ENCODE peak calls at places on chromosomes 12 and 14, in eight cellular contexts. One of them, this sample, is unnamed.
A peak's percentile ranks its signal among the peaks of the same experiment; 100 is the strongest.

GRCh38 chr12:62291888-62292760 is 31.9 kb downstream of the USP15 start:
- DNase-seq in NCI-H1930: no peak
- DNase-seq in stimulated activated CD8-positive, alpha-beta memory T cell treated with anti-CD3 and anti-CD28 coated beads, Interleukin-15, amount 100 ng/mL, for 24 hours: no peak
- DNase-seq in H9: no peak
- DNase-seq in effector memory CD8-positive, alpha-beta T cell: no peak
- DNase-seq in AG09309: no peak
- DNase-seq in lower leg skin: no peak
- DNase-seq in Kasumi-1: no peak
- DNase-seq in this sample: no peak

GRCh38 chr14:100031506-100032281 is 33.5 kb upstream of the EVL start:
- DNase-seq in lower leg skin: no peak
- DNase-seq in NCI-H1930: no peak
- DNase-seq in Kasumi-1: peak; percentile 17
- DNase-seq in AG09309: peak; percentile 96
- DNase-seq in stimulated activated CD8-positive, alpha-beta memory T cell treated with anti-CD3 and anti-CD28 coated beads, Interleukin-15, amount 100 ng/mL, for 24 hours: no peak
- DNase-seq in H9: no peak
- DNase-seq in effector memory CD8-positive, alpha-beta T cell: no peak
- DNase-seq in this sample: no peak

GRCh38 chr12:107129315-107129930 is 36.1 kb upstream of the CRY1 start:
- DNase-seq in lower leg skin: no peak
- DNase-seq in Kasumi-1: no peak
- DNase-seq in effector memory CD8-positive, alpha-beta T cell: no peak
- DNase-seq in AG09309: no peak
- DNase-seq in NCI-H1930: peak; percentile 55
- DNase-seq in H9: no peak
- DNase-seq in stimulated activated CD8-positive, alpha-beta memory T cell treated with anti-CD3 and anti-CD28 coated beads, Interleukin-15, amount 100 ng/mL, for 24 hours: no peak
- DNase-seq in this sample: no peak

GRCh38 chr14:75831971-75832370 is 149.8 kb downstream of the TGFB3 start:
- DNase-seq in Kasumi-1: no peak
- DNase-seq in NCI-H1930: peak; percentile 67
- DNase-seq in AG09309: no peak
- DNase-seq in effector memory CD8-positive, alpha-beta T cell: no peak
- DNase-seq in H9: no peak
- DNase-seq in stimulated activated CD8-positive, alpha-beta memory T cell treated with anti-CD3 and anti-CD28 coated beads, Interleukin-15, amount 100 ng/mL, for 24 hours: no peak
- DNase-seq in lower leg skin: no peak
- DNase-seq in this sample: no peak

GRCh38 chr14:24392327-24393098 is 6.3 kb upstream of the NYNRIN start:
- DNase-seq in lower leg skin: no peak
- DNase-seq in NCI-H1930: no peak
- DNase-seq in Kasumi-1: no peak
- DNase-seq in AG09309: no peak
- DNase-seq in stimulated activated CD8-positive, alpha-beta memory T cell treated with anti-CD3 and anti-CD28 coated beads, Interleukin-15, amount 100 ng/mL, for 24 hours: no peak
- DNase-seq in effector memory CD8-positive, alpha-beta T cell: no peak
- DNase-seq in H9: no peak
- DNase-seq in this sample: no peak

GRCh38 chr14:50335389-50335788 is 23.3 kb downstream of the DMAC2L start:
- DNase-seq in stimulated activated CD8-positive, alpha-beta memory T cell treated with anti-CD3 and anti-CD28 coated beads, Interleukin-15, amount 100 ng/mL, for 24 hours: no peak
- DNase-seq in NCI-H1930: peak; percentile 3
- DNase-seq in lower leg skin: peak; percentile 88
- DNase-seq in effector memory CD8-positive, alpha-beta T cell: no peak
- DNase-seq in H9: peak; percentile 65
- DNase-seq in AG09309: no peak
- DNase-seq in Kasumi-1: no peak
- DNase-seq in this sample: no peak

GRCh38 chr14:34051966-34052657 is 101.2 kb upstream of the EGLN3 start:
- DNase-seq in effector memory CD8-positive, alpha-beta T cell: no peak
- DNase-seq in lower leg skin: no peak
- DNase-seq in AG09309: peak; percentile 49
- DNase-seq in H9: no peak
- DNase-seq in NCI-H1930: no peak
- DNase-seq in stimulated activated CD8-positive, alpha-beta memory T cell treated with anti-CD3 and anti-CD28 coated beads, Interleukin-15, amount 100 ng/mL, for 24 hours: no peak
- DNase-seq in Kasumi-1: no peak
- DNase-seq in this sample: no peak

GRCh38 chr12:58801986-58802385 is 118.3 kb downstream of the LRIG3 start:
- DNase-seq in Kasumi-1: no peak
- DNase-seq in stimulated activated CD8-positive, alpha-beta memory T cell treated with anti-CD3 and anti-CD28 coated beads, Interleukin-15, amount 100 ng/mL, for 24 hours: no peak
- DNase-seq in NCI-H1930: no peak
- DNase-seq in lower leg skin: no peak
- DNase-seq in effector memory CD8-positive, alpha-beta T cell: no peak
- DNase-seq in H9: no peak
- DNase-seq in AG09309: no peak
- DNase-seq in this sample: no peak

GRCh38 chr14:47921133-47921532 is 245.7 kb upstream of the MDGA2 start:
- DNase-seq in H9: no peak
- DNase-seq in lower leg skin: no peak
- DNase-seq in effector memory CD8-positive, alpha-beta T cell: no peak
- DNase-seq in Kasumi-1: no peak
- DNase-seq in stimulated activated CD8-positive, alpha-beta memory T cell treated with anti-CD3 and anti-CD28 coated beads, Interleukin-15, amount 100 ng/mL, for 24 hours: no peak
- DNase-seq in NCI-H1930: no peak
- DNase-seq in AG09309: no peak
- DNase-seq in this sample: no peak

GRCh38 chr14:79516009-79516408 is 695.3 kb downstream of the DIO2 start:
- DNase-seq in AG09309: no peak
- DNase-seq in Kasumi-1: no peak
- DNase-seq in effector memory CD8-positive, alpha-beta T cell: no peak
- DNase-seq in NCI-H1930: no peak
- DNase-seq in H9: peak; percentile 47
- DNase-seq in lower leg skin: no peak
- DNase-seq in stimulated activated CD8-positive, alpha-beta memory T cell treated with anti-CD3 and anti-CD28 coated beads, Interleukin-15, amount 100 ng/mL, for 24 hours: no peak
- DNase-seq in this sample: no peak

GRCh38 chr14:28754209-28754985 is 12.2 kb upstream of the FOXG1 start:
- DNase-seq in H9: peak; percentile 35
- DNase-seq in stimulated activated CD8-positive, alpha-beta memory T cell treated with anti-CD3 and anti-CD28 coated beads, Interleukin-15, amount 100 ng/mL, for 24 hours: no peak
- DNase-seq in effector memory CD8-positive, alpha-beta T cell: no peak
- DNase-seq in NCI-H1930: peak; percentile 32
- DNase-seq in Kasumi-1: peak; percentile 44
- DNase-seq in AG09309: no peak
- DNase-seq in lower leg skin: no peak
- DNase-seq in this sample: no peak

GRCh38 chr12:6644903-6645302 is 2.3 kb downstream of the ACRBP start:
- DNase-seq in Kasumi-1: no peak
- DNase-seq in NCI-H1930: no peak
- DNase-seq in effector memory CD8-positive, alpha-beta T cell: no peak
- DNase-seq in AG09309: no peak
- DNase-seq in lower leg skin: no peak
- DNase-seq in H9: peak; percentile 63
- DNase-seq in stimulated activated CD8-positive, alpha-beta memory T cell treated with anti-CD3 and anti-CD28 coated beads, Interleukin-15, amount 100 ng/mL, for 24 hours: no peak
- DNase-seq in this sample: no peak

GRCh38 chr12:54164402-54165145 is 24.2 kb downstream of the SMUG1 start:
- DNase-seq in stimulated activated CD8-positive, alpha-beta memory T cell treated with anti-CD3 and anti-CD28 coated beads, Interleukin-15, amount 100 ng/mL, for 24 hours: no peak
- DNase-seq in Kasumi-1: no peak
- DNase-seq in H9: peak; percentile 64
- DNase-seq in effector memory CD8-positive, alpha-beta T cell: no peak
- DNase-seq in NCI-H1930: no peak
- DNase-seq in lower leg skin: no peak
- DNase-seq in AG09309: no peak
- DNase-seq in this sample: no peak

GRCh38 chr12:104381721-104382480 is 74.8 kb upstream of the CHST11 start:
- DNase-seq in effector memory CD8-positive, alpha-beta T cell: peak; percentile 85
- DNase-seq in Kasumi-1: peak; percentile 76
- DNase-seq in NCI-H1930: peak; percentile 68
- DNase-seq in stimulated activated CD8-positive, alpha-beta memory T cell treated with anti-CD3 and anti-CD28 coated beads, Interleukin-15, amount 100 ng/mL, for 24 hours: peak; percentile 58
- DNase-seq in lower leg skin: peak; percentile 96
- DNase-seq in H9: peak; percentile 93
- DNase-seq in AG09309: no peak
- DNase-seq in this sample: peak; percentile 83

GRCh38 chr12:51926064-51926632 is 18.8 kb downstream of the ACVRL1 start:
- DNase-seq in Kasumi-1: no peak
- DNase-seq in lower leg skin: peak; percentile 71
- DNase-seq in H9: no peak
- DNase-seq in NCI-H1930: no peak
- DNase-seq in effector memory CD8-positive, alpha-beta T cell: no peak
- DNase-seq in AG09309: no peak
- DNase-seq in stimulated activated CD8-positive, alpha-beta memory T cell treated with anti-CD3 and anti-CD28 coated beads, Interleukin-15, amount 100 ng/mL, for 24 hours: no peak
- DNase-seq in this sample: no peak

GRCh38 chr14:93317836-93318807 is 14.7 kb downstream of the BTBD7 start:
- DNase-seq in effector memory CD8-positive, alpha-beta T cell: no peak
- DNase-seq in AG09309: no peak
- DNase-seq in H9: no peak
- DNase-seq in Kasumi-1: peak; percentile 69
- DNase-seq in NCI-H1930: no peak
- DNase-seq in lower leg skin: no peak
- DNase-seq in stimulated activated CD8-positive, alpha-beta memory T cell treated with anti-CD3 and anti-CD28 coated beads, Interleukin-15, amount 100 ng/mL, for 24 hours: no peak
- DNase-seq in this sample: no peak

GRCh38 chr12:133058203-133059125 is 21.2 kb downstream of the ZNF84 start:
- DNase-seq in effector memory CD8-positive, alpha-beta T cell: no peak
- DNase-seq in Kasumi-1: peak; percentile 6
- DNase-seq in H9: no peak
- DNase-seq in AG09309: no peak
- DNase-seq in lower leg skin: no peak
- DNase-seq in NCI-H1930: no peak
- DNase-seq in stimulated activated CD8-positive, alpha-beta memory T cell treated with anti-CD3 and anti-CD28 coated beads, Interleukin-15, amount 100 ng/mL, for 24 hours: no peak
- DNase-seq in this sample: no peak

GRCh38 chr12:28611115-28611435 is 420.8 kb downstream of the CCDC91 start:
- DNase-seq in effector memory CD8-positive, alpha-beta T cell: no peak
- DNase-seq in H9: no peak
- DNase-seq in stimulated activated CD8-positive, alpha-beta memory T cell treated with anti-CD3 and anti-CD28 coated beads, Interleukin-15, amount 100 ng/mL, for 24 hours: no peak
- DNase-seq in Kasumi-1: no peak
- DNase-seq in AG09309: peak; percentile 65
- DNase-seq in NCI-H1930: no peak
- DNase-seq in lower leg skin: no peak
- DNase-seq in this sample: no peak

GRCh38 chr12:54036620-54037359 is 3.9 kb downstream of the HOXC5 start:
- DNase-seq in AG09309: no peak
- DNase-seq in H9: no peak
- DNase-seq in NCI-H1930: no peak
- DNase-seq in effector memory CD8-positive, alpha-beta T cell: no peak
- DNase-seq in Kasumi-1: no peak
- DNase-seq in stimulated activated CD8-positive, alpha-beta memory T cell treated with anti-CD3 and anti-CD28 coated beads, Interleukin-15, amount 100 ng/mL, for 24 hours: no peak
- DNase-seq in lower leg skin: no peak
- DNase-seq in this sample: no peak

GRCh38 chr14:99246536-99247083 is 25.4 kb downstream of the BCL11B start:
- DNase-seq in H9: peak; percentile 72
- DNase-seq in stimulated activated CD8-positive, alpha-beta memory T cell treated with anti-CD3 and anti-CD28 coated beads, Interleukin-15, amount 100 ng/mL, for 24 hours: no peak
- DNase-seq in effector memory CD8-positive, alpha-beta T cell: peak; percentile 48
- DNase-seq in Kasumi-1: no peak
- DNase-seq in AG09309: no peak
- DNase-seq in NCI-H1930: no peak
- DNase-seq in lower leg skin: no peak
- DNase-seq in this sample: no peak

GRCh38 chr12:130435826-130436225 is 98.1 kb downstream of the PIWIL1 start:
- DNase-seq in NCI-H1930: no peak
- DNase-seq in stimulated activated CD8-positive, alpha-beta memory T cell treated with anti-CD3 and anti-CD28 coated beads, Interleukin-15, amount 100 ng/mL, for 24 hours: no peak
- DNase-seq in lower leg skin: no peak
- DNase-seq in H9: no peak
- DNase-seq in AG09309: no peak
- DNase-seq in effector memory CD8-positive, alpha-beta T cell: no peak
- DNase-seq in Kasumi-1: no peak
- DNase-seq in this sample: no peak

GRCh38 chr14:64293976-64294671 is at the start of gene ESR2:
- DNase-seq in NCI-H1930: no peak
- DNase-seq in effector memory CD8-positive, alpha-beta T cell: peak; percentile 17
- DNase-seq in Kasumi-1: no peak
- DNase-seq in H9: peak; percentile 56
- DNase-seq in stimulated activated CD8-positive, alpha-beta memory T cell treated with anti-CD3 and anti-CD28 coated beads, Interleukin-15, amount 100 ng/mL, for 24 hours: no peak
- DNase-seq in lower leg skin: no peak
- DNase-seq in AG09309: no peak
- DNase-seq in this sample: peak; percentile 64

GRCh38 chr14:75861161-75861621 is 120.6 kb downstream of the TGFB3 start:
- DNase-seq in AG09309: peak; percentile 65
- DNase-seq in stimulated activated CD8-positive, alpha-beta memory T cell treated with anti-CD3 and anti-CD28 coated beads, Interleukin-15, amount 100 ng/mL, for 24 hours: no peak
- DNase-seq in lower leg skin: no peak
- DNase-seq in H9: peak; percentile 38
- DNase-seq in effector memory CD8-positive, alpha-beta T cell: no peak
- DNase-seq in Kasumi-1: no peak
- DNase-seq in NCI-H1930: no peak
- DNase-seq in this sample: no peak

GRCh38 chr12:12899530-12900380 is 8.4 kb downstream of the GPRC5A start:
- DNase-seq in stimulated activated CD8-positive, alpha-beta memory T cell treated with anti-CD3 and anti-CD28 coated beads, Interleukin-15, amount 100 ng/mL, for 24 hours: no peak
- DNase-seq in Kasumi-1: peak; percentile 2
- DNase-seq in AG09309: peak; percentile 82
- DNase-seq in lower leg skin: no peak
- DNase-seq in NCI-H1930: no peak
- DNase-seq in effector memory CD8-positive, alpha-beta T cell: no peak
- DNase-seq in H9: no peak
- DNase-seq in this sample: peak; percentile 49

GRCh38 chr12:1246637-1247036 is 255.6 kb downstream of the ERC1 start:
- DNase-seq in NCI-H1930: no peak
- DNase-seq in AG09309: peak; percentile 18
- DNase-seq in lower leg skin: no peak
- DNase-seq in Kasumi-1: no peak
- DNase-seq in effector memory CD8-positive, alpha-beta T cell: no peak
- DNase-seq in H9: no peak
- DNase-seq in stimulated activated CD8-positive, alpha-beta memory T cell treated with anti-CD3 and anti-CD28 coated beads, Interleukin-15, amount 100 ng/mL, for 24 hours: no peak
- DNase-seq in this sample: no peak

GRCh38 chr12:68945255-68945654 is 12.3 kb upstream of the CPM start:
- DNase-seq in NCI-H1930: no peak
- DNase-seq in lower leg skin: no peak
- DNase-seq in H9: no peak
- DNase-seq in effector memory CD8-positive, alpha-beta T cell: no peak
- DNase-seq in stimulated activated CD8-positive, alpha-beta memory T cell treated with anti-CD3 and anti-CD28 coated beads, Interleukin-15, amount 100 ng/mL, for 24 hours: no peak
- DNase-seq in AG09309: no peak
- DNase-seq in Kasumi-1: no peak
- DNase-seq in this sample: no peak

GRCh38 chr12:124543052-124543590 is 24.3 kb downstream of the NCOR2 start:
- DNase-seq in H9: no peak
- DNase-seq in effector memory CD8-positive, alpha-beta T cell: peak; percentile 19
- DNase-seq in lower leg skin: no peak
- DNase-seq in NCI-H1930: no peak
- DNase-seq in Kasumi-1: no peak
- DNase-seq in AG09309: no peak
- DNase-seq in stimulated activated CD8-positive, alpha-beta memory T cell treated with anti-CD3 and anti-CD28 coated beads, Interleukin-15, amount 100 ng/mL, for 24 hours: no peak
- DNase-seq in this sample: peak; percentile 68

GRCh38 chr12:42819801-42820200 is 230.3 kb upstream of the PRICKLE1 start:
- DNase-seq in NCI-H1930: no peak
- DNase-seq in AG09309: no peak
- DNase-seq in Kasumi-1: no peak
- DNase-seq in effector memory CD8-positive, alpha-beta T cell: no peak
- DNase-seq in H9: no peak
- DNase-seq in lower leg skin: no peak
- DNase-seq in stimulated activated CD8-positive, alpha-beta memory T cell treated with anti-CD3 and anti-CD28 coated beads, Interleukin-15, amount 100 ng/mL, for 24 hours: no peak
- DNase-seq in this sample: no peak

GRCh38 chr12:130186631-130187269 is 24.5 kb downstream of the FZD10 start:
- DNase-seq in Kasumi-1: no peak
- DNase-seq in AG09309: no peak
- DNase-seq in H9: peak; percentile 64
- DNase-seq in effector memory CD8-positive, alpha-beta T cell: no peak
- DNase-seq in NCI-H1930: no peak
- DNase-seq in lower leg skin: no peak
- DNase-seq in stimulated activated CD8-positive, alpha-beta memory T cell treated with anti-CD3 and anti-CD28 coated beads, Interleukin-15, amount 100 ng/mL, for 24 hours: no peak
- DNase-seq in this sample: no peak

GRCh38 chr14:51073751-51074150 is 21.2 kb downstream of the TRIM9 start:
- DNase-seq in NCI-H1930: no peak
- DNase-seq in lower leg skin: no peak
- DNase-seq in H9: no peak
- DNase-seq in AG09309: no peak
- DNase-seq in Kasumi-1: no peak
- DNase-seq in effector memory CD8-positive, alpha-beta T cell: no peak
- DNase-seq in stimulated activated CD8-positive, alpha-beta memory T cell treated with anti-CD3 and anti-CD28 coated beads, Interleukin-15, amount 100 ng/mL, for 24 hours: no peak
- DNase-seq in this sample: no peak

GRCh38 chr12:113479578-113480335 is 8.1 kb upstream of the LHX5 start:
- DNase-seq in lower leg skin: no peak
- DNase-seq in Kasumi-1: no peak
- DNase-seq in stimulated activated CD8-positive, alpha-beta memory T cell treated with anti-CD3 and anti-CD28 coated beads, Interleukin-15, amount 100 ng/mL, for 24 hours: no peak
- DNase-seq in NCI-H1930: no peak
- DNase-seq in effector memory CD8-positive, alpha-beta T cell: no peak
- DNase-seq in H9: peak; percentile 88
- DNase-seq in AG09309: no peak
- DNase-seq in this sample: peak; percentile 67

GRCh38 chr12:72612171-72612570 is 340.0 kb downstream of the TRHDE start:
- DNase-seq in Kasumi-1: no peak
- DNase-seq in stimulated activated CD8-positive, alpha-beta memory T cell treated with anti-CD3 and anti-CD28 coated beads, Interleukin-15, amount 100 ng/mL, for 24 hours: no peak
- DNase-seq in lower leg skin: no peak
- DNase-seq in effector memory CD8-positive, alpha-beta T cell: no peak
- DNase-seq in H9: peak; percentile 73
- DNase-seq in NCI-H1930: no peak
- DNase-seq in AG09309: no peak
- DNase-seq in this sample: no peak

GRCh38 chr12:26188132-26188531 is 7.2 kb upstream of the SSPN start:
- DNase-seq in effector memory CD8-positive, alpha-beta T cell: no peak
- DNase-seq in AG09309: peak; percentile 35
- DNase-seq in lower leg skin: no peak
- DNase-seq in NCI-H1930: no peak
- DNase-seq in Kasumi-1: no peak
- DNase-seq in H9: no peak
- DNase-seq in stimulated activated CD8-positive, alpha-beta memory T cell treated with anti-CD3 and anti-CD28 coated beads, Interleukin-15, amount 100 ng/mL, for 24 hours: no peak
- DNase-seq in this sample: no peak

This sample was measured in GM20000.